ENCODE peak calls at places on chromosome 17, in eight cellular contexts. A, N, E, V, L, B, F and D are unnamed samples.

GRCh38 chr17:61426482-61427304 is 25.5 kb upstream of the TBX4 start:
- DNase-seq in F (peak; percentile 98), B (peak; percentile 59), V (no peak), L (no peak), N (peak; percentile 33), A (peak; percentile 83), E (no peak), D (no peak)

GRCh38 chr17:11935734-11936406 is 61.4 kb downstream of the ZNF18 start:
- DNase-seq in F (peak; percentile 92), N (peak; percentile 95), V (no peak), L (no peak), B (peak; percentile 6), A (peak; percentile 72), E (peak; percentile 36), D (no peak)

GRCh38 chr17:55433629-55434422 is 12.2 kb upstream of the MMD start:
- DNase-seq in F (peak; percentile 99), E (no peak), L (no peak), V (peak; percentile 83), A (peak; percentile 91), N (no peak), B (peak; percentile 93), D (peak; percentile 74)

GRCh38 chr17:77352441-77352840 is 211.7 kb downstream of the SEC14L1 start:
- DNase-seq in L (no peak), B (no peak), F (no peak), A (no peak), E (no peak), V (no peak), N (no peak), D (no peak)

GRCh38 chr17:3447625-3448024 is 14.0 kb upstream of the OR1E2 start:
- DNase-seq in E (no peak), B (no peak), V (no peak), L (no peak), A (peak; percentile 52), F (peak; percentile 17), N (peak; percentile 76), D (no peak)

GRCh38 chr17:80472996-80473395 is 3.4 kb downstream of the NPTX1 start:
- DNase-seq in V (no peak), F (no peak), B (no peak), A (no peak), E (no peak), L (no peak), N (no peak), D (no peak)

GRCh38 chr17:82058855-82059249 is 6.8 kb downstream of the DUS1L start:
- DNase-seq in E (no peak), A (no peak), V (no peak), B (no peak), N (no peak), L (no peak), F (no peak), D (no peak)

GRCh38 chr17:7404737-7405412 is 978 bp upstream of the TMEM256 start:
- DNase-seq in A (no peak), B (no peak), F (no peak), L (no peak), E (no peak), V (no peak), N (peak; percentile 90), D (no peak)

GRCh38 chr17:77943971-77944370 is 14.5 kb upstream of the TNRC6C start:
- DNase-seq in L (no peak), B (no peak), A (no peak), E (no peak), V (no peak), F (no peak), N (no peak), D (no peak)

GRCh38 chr17:40841246-40841645 is 18.8 kb upstream of the KRT10 start:
- DNase-seq in E (no peak), L (no peak), F (no peak), B (peak; percentile 46), A (no peak), V (no peak), N (no peak), D (no peak)

DNA sequence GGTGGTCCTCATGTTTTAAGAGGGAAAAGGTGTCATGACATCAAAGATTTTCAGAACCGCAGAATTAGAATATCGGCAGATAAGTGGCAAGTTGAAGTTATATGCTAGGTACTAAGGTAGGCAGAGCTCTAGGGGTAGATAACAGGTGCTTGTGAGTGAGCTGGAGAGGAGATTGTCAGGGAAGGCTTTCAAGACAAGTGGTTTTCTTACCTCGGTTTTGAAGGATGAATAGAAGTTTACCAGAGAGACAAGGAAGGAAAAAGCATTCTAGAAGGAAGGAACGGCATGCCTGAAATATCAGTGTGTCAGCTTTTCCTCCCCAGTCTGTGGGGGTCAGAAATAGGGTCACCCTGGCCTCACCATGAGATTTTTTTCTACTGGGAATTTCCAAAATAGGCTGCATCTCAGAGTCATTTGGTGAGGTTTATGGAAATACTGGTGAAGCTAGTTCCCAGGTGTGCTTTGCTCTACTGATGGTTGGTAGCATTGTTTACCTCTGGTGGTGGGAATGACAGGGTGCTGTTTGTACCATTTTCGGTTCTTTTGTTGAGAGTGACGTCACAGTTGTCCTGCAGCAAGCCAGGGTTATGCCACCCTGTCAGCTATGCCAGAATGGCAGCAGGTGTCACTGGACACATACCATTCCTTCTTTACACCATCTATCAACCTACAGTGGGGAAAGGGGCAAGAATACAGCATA is 112.5 kb downstream of the MSI2 start:
- DNase-seq in L (no peak), B (no peak), F (no peak), V (no peak), N (no peak), A (no peak), E (no peak), D (no peak)
- TF ChIP-seq CTCF in L (no peak), B (no peak), F (no peak), V (no peak), N (no peak), A (no peak), E (no peak), D (no peak)

DNA sequence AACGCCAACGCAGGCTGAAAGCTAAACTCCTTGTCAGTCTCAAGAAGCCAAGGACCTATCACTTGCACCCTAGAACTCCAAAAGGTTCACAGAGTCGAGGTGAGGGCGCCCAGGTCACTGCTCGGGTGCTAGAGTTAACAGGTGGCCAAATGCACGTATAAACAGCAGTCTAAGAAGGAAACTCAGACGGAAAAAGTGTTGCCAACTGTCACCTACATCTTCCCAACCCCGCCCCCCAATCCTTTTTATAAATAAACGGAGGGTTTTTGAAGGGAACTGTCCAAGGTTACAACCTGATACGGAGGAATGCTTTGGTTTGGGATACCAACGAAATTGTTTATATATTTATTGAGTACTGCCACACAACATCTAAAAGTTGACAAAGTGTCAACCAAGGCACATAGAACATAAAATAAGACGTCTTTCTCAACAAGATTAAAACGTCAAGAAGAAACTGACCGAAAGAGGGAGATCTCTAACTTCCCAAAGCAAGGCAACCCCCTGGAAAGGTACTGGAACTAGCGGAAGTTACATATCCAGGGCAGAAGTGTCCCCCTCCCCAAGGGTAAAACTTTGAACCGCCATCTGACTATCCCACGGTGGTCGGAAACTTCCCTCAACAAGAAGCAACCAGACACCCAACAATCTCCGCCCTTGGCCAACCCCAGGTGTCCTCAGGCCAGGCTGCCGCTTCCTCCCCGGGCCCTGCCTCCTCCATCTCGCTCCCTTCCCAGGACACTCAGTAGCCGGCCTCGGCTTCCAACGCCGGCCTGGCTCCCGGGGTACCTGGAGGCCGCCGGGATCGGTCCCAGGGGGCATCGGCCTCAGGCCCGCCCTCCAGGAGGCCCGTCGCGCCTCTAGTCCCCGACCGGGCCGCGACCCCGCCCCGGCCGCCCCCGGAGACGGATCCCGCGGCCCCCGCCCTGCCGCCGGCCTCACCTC is 982 bp downstream of the SPAG9 start:
- DNase-seq in E (no peak), F (peak; percentile 58), N (peak; percentile 87), B (peak; percentile 41), A (peak; percentile 80), L (no peak), V (no peak), D (no peak)
- TF ChIP-seq CTCF in E (no peak), F (peak; percentile 61), N (peak; percentile 52), B (peak; percentile 43), A (peak; percentile 62), L (peak; percentile 2), V (peak; percentile 25), D (peak; percentile 28)

GRCh38 chr17:48100160-48100559 is 1.1 kb downstream of the CBX1 start:
- DNase-seq in F (no peak), A (no peak), N (no peak), E (no peak), L (no peak), V (no peak), B (peak; percentile 73), D (no peak)

GRCh38 chr17:48101012-48101720 is at the start of gene CBX1:
- DNase-seq in V (peak; percentile 71), L (peak; percentile 90), F (peak; percentile 96), E (peak; percentile 94), B (peak; percentile 93), A (peak; percentile 99), N (peak; percentile 100), D (peak; percentile 82)

GRCh38 chr17:48103379-48103715 is 2.1 kb upstream of the CBX1 start:
- DNase-seq in N (no peak), A (no peak), L (no peak), E (no peak), F (no peak), B (no peak), V (no peak), D (no peak)

GRCh38 chr17:48102700-48103378 is 1.6 kb upstream of the CBX1 start:
- DNase-seq in F (peak; percentile 31), N (no peak), V (no peak), E (no peak), L (no peak), B (no peak), A (peak; percentile 63), D (no peak)

DNA sequence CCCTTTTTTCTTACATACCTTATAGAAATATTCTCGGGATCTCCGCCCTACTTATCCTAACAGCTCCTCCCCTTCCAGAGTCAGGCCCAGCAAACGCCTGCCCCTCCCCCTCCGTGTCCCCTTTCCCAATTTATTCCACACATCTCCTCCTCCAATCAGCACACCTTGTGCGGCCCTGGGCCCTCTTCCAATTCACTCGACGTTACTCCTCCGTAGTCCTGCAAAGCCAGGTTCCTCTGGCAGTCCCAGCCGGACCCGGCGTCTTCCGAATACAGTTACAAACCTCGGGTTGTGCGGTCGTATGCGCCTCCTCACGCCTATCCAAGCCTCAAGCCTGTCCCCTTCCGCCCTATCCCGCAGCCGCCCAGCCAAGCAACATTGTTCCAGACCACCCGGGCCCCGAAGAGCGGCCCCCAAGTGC is 677 bp downstream of the CBX1 start:
- DNase-seq in L (no peak), N (peak; percentile 94), F (peak; percentile 79), E (peak; percentile 72), A (peak; percentile 79), B (peak; percentile 47), V (no peak), D (no peak)
- TF ChIP-seq CTCF in L (no peak), N (no peak), F (no peak), E (no peak), A (no peak), B (no peak), V (no peak), D (no peak)

DNA sequence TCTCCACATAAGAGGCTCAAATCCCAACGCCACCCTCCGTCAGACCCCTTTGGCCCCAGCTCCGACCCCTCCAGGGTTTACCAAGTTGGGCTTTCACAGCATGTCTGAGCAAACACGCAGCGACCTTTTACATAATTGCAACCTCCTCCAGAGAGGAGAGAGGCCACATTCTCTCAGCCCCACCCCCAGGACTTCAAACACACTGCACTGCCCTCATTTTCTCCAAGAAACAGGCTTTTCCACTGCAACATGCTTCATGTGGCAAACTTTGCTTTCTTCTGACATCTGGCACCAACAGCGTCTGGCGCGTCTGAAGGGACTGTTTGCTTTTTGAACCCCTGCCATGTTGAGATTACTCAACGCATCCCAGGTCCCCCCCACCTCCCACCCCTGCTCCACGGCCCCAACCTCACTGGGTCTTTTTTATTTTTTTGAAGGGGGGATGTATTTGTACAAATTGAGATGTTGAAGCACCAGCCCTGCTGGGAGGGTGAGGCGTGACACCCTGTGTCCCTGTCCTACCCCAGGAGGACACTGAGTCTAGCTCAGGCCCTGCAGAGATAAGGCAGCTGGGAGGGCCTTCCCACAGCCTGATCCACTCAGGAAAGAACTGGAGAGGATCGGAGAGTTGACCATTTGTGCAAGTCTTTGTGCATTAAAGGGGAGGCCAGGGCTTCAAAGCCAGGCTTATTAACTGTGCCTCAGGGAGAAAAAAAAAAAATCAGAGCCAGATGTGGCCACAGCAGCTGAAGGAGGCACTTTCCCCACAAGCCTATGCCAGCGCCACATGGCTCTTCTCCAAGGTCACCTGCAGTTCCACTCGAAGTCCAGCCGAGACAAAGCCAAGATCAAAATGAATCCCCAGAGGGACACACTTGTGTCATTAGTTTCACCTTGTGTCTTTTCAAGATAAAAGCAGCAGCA is 29.7 kb downstream of the AXIN2 start:
- DNase-seq in A (no peak), N (peak; percentile 82), F (no peak), B (peak; percentile 76), E (peak; percentile 88), L (no peak), V (no peak), D (peak; percentile 59)
- TF ChIP-seq CTCF in A (no peak), N (peak; percentile 65), F (peak; percentile 15), B (peak; percentile 52), E (no peak), L (peak; percentile 17), V (peak; percentile 34), D (peak; percentile 18)